ENCODE peak calls at places on chromosomes 13 and 19, in nine cellular contexts. P is A549; M is upper lobe of right lung; C is CD8-positive, alpha-beta T cell; K is breast epithelium; D is neural progenitor cell; N is fibroblast of lung; G is suprapubic skin; J is ascending aorta. W is an unnamed sample.

GRCh38 chr19:53308339-53308811 is 25.2 kb upstream of the ZNF845 start:
- DNase-seq in N (no peak), M (peak; percentile 70), G (no peak), P (no peak), K (no peak), D (peak; percentile 67), C (peak; percentile 13), J (no peak), W (no peak)

GRCh38 chr13:31929031-31929770 is 102.4 kb upstream of the FRY start:
- DNase-seq in C (no peak), D (no peak), P (no peak), K (no peak), M (no peak), N (no peak), J (no peak), G (no peak), W (no peak)

GRCh38 chr13:32905864-32906180 is 110.4 kb upstream of the KL start:
- DNase-seq in K (no peak), G (no peak), J (no peak), N (peak; percentile 56), M (no peak), D (no peak), C (no peak), P (no peak), W (no peak)

GRCh38 chr13:110965038-110965754 is 50.3 kb upstream of the ANKRD10 start:
- DNase-seq in G (no peak), N (peak; percentile 83), P (peak; percentile 90), M (no peak), C (no peak), J (no peak), K (no peak), D (no peak), W (no peak)

GRCh38 chr13:93539914-93540313 is 313.3 kb downstream of the GPC6 start:
- DNase-seq in M (no peak), C (no peak), K (no peak), D (no peak), N (no peak), G (no peak), P (no peak), J (no peak), W (no peak)

GRCh38 chr13:23621316-23621645 is 51.1 kb downstream of the TNFRSF19 start:
- DNase-seq in P (peak; percentile 57), M (no peak), N (peak; percentile 95), C (no peak), J (no peak), K (no peak), D (no peak), G (no peak), W (no peak)

GRCh38 chr19:5484398-5485285 is 29.4 kb downstream of the ZNRF4 start:
- DNase-seq in C (no peak), J (no peak), D (peak; percentile 71), M (no peak), K (no peak), P (no peak), G (no peak), N (peak; percentile 71), W (no peak)

GRCh38 chr13:75050419-75051066 is 431.4 kb downstream of the TBC1D4 start:
- DNase-seq in D (no peak), N (peak; percentile 86), G (no peak), K (no peak), M (no peak), C (no peak), P (no peak), J (no peak), W (no peak)

GRCh38 chr13:110323172-110323851 is 16.2 kb downstream of the COL4A2 start:
- DNase-seq in P (peak; percentile 61), N (peak; percentile 96), C (no peak), K (no peak), M (no peak), D (no peak), J (peak; percentile 67), G (no peak), W (no peak)

GRCh38 chr19:1015782-1016646 is 4.9 kb downstream of the TMEM259 start:
- DNase-seq in G (no peak), D (peak; percentile 42), C (no peak), P (no peak), K (no peak), M (no peak), J (no peak), N (no peak), W (no peak)

GRCh38 chr19:10520652-10521318 is 3.5 kb upstream of the S1PR5 start:
- DNase-seq in M (no peak), K (no peak), P (no peak), J (no peak), C (no peak), G (no peak), N (no peak), D (no peak), W (no peak)

GRCh38 chr13:62906896-62907295 is 1491.2 kb upstream of the PCDH20 start:
- DNase-seq in G (no peak), P (no peak), N (no peak), M (no peak), D (no peak), C (no peak), K (no peak), J (no peak), W (no peak)

GRCh38 chr13:82654851-82655517 is 1227.3 kb downstream of the SLITRK1 start:
- DNase-seq in P (no peak), C (no peak), N (peak; percentile 67), M (peak; percentile 68), J (peak; percentile 85), K (peak; percentile 51), D (no peak), G (peak; percentile 86), W (no peak)

GRCh38 chr13:41588899-41589298 is 131.5 kb downstream of the RGCC start:
- DNase-seq in J (no peak), M (no peak), D (no peak), P (peak; percentile 70), C (no peak), G (no peak), N (peak; percentile 95), K (no peak), W (no peak)

GRCh38 chr19:50695251-50696064 is 24.1 kb downstream of the SHANK1 start:
- DNase-seq in N (no peak), J (no peak), K (no peak), G (no peak), M (no peak), P (peak; percentile 29), D (peak; percentile 85), C (peak; percentile 33), W (no peak)

GRCh38 chr13:21413013-21413412 is 46.1 kb downstream of the ZDHHC20 start:
- DNase-seq in G (no peak), J (no peak), K (no peak), C (no peak), P (no peak), D (no peak), M (no peak), N (peak; percentile 23), W (no peak)

GRCh38 chr13:98326274-98326673 is 149.2 kb upstream of the RNF113B start:
- DNase-seq in P (no peak), J (no peak), G (no peak), D (no peak), C (no peak), K (no peak), M (no peak), N (no peak), W (no peak)

DNA sequence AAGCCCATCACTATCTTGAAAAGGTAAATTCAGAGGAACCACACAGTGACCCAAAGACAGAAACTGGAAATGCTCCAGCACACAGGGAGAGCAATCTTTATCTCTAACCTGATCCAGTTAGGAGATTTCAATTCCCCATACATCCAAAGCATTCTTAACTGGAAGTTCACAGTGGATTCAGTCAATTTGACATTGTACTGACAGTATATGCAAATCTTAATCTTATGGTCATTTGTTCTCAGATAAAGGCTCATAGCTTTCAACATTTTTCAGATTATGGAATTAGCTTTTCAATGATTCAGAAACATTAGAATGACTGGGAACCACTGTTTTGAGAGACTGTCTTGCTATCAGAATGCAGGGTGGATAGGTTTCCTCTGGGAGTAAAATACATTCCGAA is 1455.6 kb downstream of the OLFM4 start:
- DNase-seq in N (no peak), D (no peak), J (no peak), K (no peak), C (no peak), M (no peak), P (no peak), G (no peak), W (no peak)
- TF ChIP-seq CTCF in N (no peak), D (no peak), J (no peak), K (no peak), C (no peak), M (no peak), P (no peak), G (no peak), W (no peak)

DNA sequence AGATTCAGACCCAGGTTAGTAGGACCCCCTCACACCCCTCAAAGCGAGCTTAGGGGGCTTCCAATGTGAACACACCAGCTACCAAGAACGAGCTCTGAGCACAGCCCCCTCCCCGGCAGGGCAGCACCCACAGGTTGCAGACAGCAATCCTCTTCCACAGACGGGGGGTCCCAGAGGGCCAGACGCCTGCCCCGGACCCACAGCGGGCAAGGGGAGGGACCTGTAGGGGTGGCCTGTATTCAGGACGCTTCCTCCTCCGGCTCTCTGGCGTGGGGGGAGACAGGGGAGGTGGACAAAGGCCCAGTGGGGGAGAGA is 4.8 kb downstream of the TTYH1 start:
- DNase-seq in P (no peak), G (no peak), K (no peak), D (no peak), M (no peak), J (no peak), C (no peak), N (no peak), W (no peak)
- H3K27ac ChIP-seq in P (peak overlapping the region; percentile 72), G (peak overlapping the region; percentile 44), K (peak overlapping the region; percentile 66), D (peak overlapping the region; percentile 97), M (no peak overlapping the region), J (no peak overlapping the region), C (no peak overlapping the region), N (no peak overlapping the region), W (no peak overlapping the region)

GRCh38 chr19:19677579-19677978 is 8.9 kb downstream of the ZNF101 start:
- DNase-seq in J (no peak), P (no peak), D (no peak), M (no peak), N (no peak), G (peak; percentile 28), C (no peak), K (no peak), W (no peak)
- H3K9me3 ChIP-seq in J (no peaks in the 10 kb centered on the region), P (peaks cover 69% of the 10 kb centered on the region), D (no peaks in the 10 kb centered on the region), M (no peaks in the 10 kb centered on the region), N (no peaks in the 10 kb centered on the region), G (peaks cover 8% of the 10 kb centered on the region), C (peaks cover 64% of the 10 kb centered on the region), K (peaks cover 36% of the 10 kb centered on the region), W (peaks cover 92% of the 10 kb centered on the region)

DNA sequence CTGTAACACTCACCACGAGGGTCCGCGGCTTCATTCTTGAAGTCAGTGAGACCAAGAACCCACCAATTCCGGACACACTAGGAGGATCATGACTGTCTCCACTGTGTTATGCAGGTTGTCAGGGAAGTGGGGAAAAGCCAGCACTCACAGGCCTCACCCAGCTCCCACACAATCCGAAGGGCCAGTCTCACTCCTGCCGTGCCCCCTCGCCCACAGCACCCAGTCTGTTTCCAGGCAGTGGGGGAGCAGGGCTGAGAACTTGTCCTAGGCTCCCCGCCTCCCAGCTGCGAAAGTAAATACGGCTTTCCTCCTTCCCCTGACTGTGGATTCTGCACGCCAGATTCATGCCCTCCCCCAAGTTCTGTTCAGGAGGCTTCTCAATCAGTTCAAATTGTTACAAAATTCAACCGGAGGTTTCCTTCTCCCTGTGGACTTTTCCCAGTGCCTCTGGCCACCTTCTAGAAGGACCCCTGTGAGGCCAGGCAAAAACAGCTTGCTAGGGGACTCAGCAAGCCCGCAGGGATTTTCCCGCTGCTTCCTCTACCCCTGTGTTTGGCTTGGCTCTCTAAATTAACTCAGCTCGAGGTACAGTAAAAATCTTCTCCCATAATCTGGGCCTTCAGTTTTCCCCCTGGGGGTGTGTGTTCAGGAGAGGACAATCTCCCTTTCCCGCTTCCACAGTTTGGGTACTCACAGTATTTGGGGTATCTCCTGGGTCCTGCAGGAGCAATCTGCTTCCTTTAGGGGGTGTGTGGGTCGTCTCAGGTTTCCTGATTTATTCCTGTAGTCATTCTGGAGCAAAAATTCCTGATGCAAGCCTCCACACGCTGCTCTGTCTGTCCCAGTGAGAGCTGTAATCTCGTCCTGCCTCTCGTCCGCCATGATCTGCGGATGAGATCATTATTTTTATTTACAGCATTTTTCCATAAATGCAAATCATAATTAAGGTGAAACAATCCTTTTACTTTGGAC is 899.8 kb downstream of the GPC5 start:
- DNase-seq in K (no peak), M (peak; percentile 39), P (no peak), G (no peak), N (no peak), C (no peak), J (no peak), D (peak; percentile 23), W (no peak)
- TF ChIP-seq CTCF in K (no peak), M (no peak), P (no peak), G (no peak), N (no peak), C (no peak), J (no peak), D (peak; percentile 16), W (no peak)